ENCODE peak calls at places on chromosomes 6 and 20, in four cellular contexts. N is neural progenitor cell, G is pancreas, Y is astrocyte. F is an unnamed sample.

GRCh38 chr20:45987108-45987780 is 15.2 kb upstream of the ZNF335 start:
- DNase-seq in N (peak), G (peak), Y (no peak), F (peak)

GRCh38 chr6:169981969-169982368 is 230.5 kb downstream of the ERMARD start:
- DNase-seq in N (no peak), Y (no peak), G (no peak), F (no peak)

GRCh38 chr20:19995220-19995863 is 21.8 kb upstream of the NAA20 start:
- DNase-seq in Y (peak), G (no peak), N (peak), F (no peak)

GRCh38 chr6:4731996-4732395 is 44.2 kb upstream of the CDYL start:
- DNase-seq in N (no peak), G (no peak), Y (no peak), F (no peak)

GRCh38 chr20:3532089-3532615 is 61.3 kb downstream of the ATRN start:
- DNase-seq in N (no peak), Y (peak), G (no peak), F (no peak)

GRCh38 chr6:61809004-61809595 is 476.9 kb downstream of the KHDRBS2 start:
- DNase-seq in G (no peak), Y (no peak), N (peak), F (no peak)

GRCh38 chr20:37529214-37529967 is 1.7 kb upstream of the BLCAP start:
- DNase-seq in N (no peak), Y (no peak), G (no peak), F (no peak)

GRCh38 chr20:49541733-49542513 is 26.0 kb downstream of the PTGIS start:
- DNase-seq in N (peak), Y (peak), G (no peak), F (peak)

GRCh38 chr6:26420607-26421235 is 18.6 kb downstream of the BTN3A1 start:
- DNase-seq in Y (peak), G (no peak), N (peak), F (no peak)

GRCh38 chr6:36701401-36701991 is 3.9 kb downstream of the RAB44 start:
- DNase-seq in N (no peak), G (no peak), Y (no peak), F (no peak)
- TF ChIP-seq CTCF in N (peak), G (no peak), Y (no peak), F (no peak)

GRCh38 chr6:149563203-149563927 is 2.8 kb upstream of the GINM1 start:
- DNase-seq in G (no peak), Y (peak), N (no peak), F (no peak)

GRCh38 chr6:149560736-149561135 is 5.4 kb upstream of the GINM1 start:
- DNase-seq in N (peak), G (no peak), Y (no peak), F (no peak)

GRCh38 chr6:149566372-149567193 is at the start of gene GINM1:
- DNase-seq in Y (peak), N (peak), G (peak), F (peak)

GRCh38 chr6:149565539-149566371 is 420 bp upstream of the GINM1 start:
- DNase-seq in N (peak), Y (peak), G (peak), F (peak)

GRCh38 chr6:149563928-149564325 is 2.2 kb upstream of the GINM1 start:
- DNase-seq in Y (no peak), G (no peak), N (no peak), F (no peak)
- H3K27ac ChIP-seq in Y (no peak), G (no peak), N (no peak), F (no peak)

GRCh38 chr20:41336711-41337492 is 3.7 kb upstream of the LPIN3 start:
- DNase-seq in N (no peak), G (no peak), Y (no peak), F (no peak)

GRCh38 chr20:41344477-41344876 is 3.9 kb downstream of the LPIN3 start:
- DNase-seq in G (peak), N (no peak), Y (no peak), F (no peak)

GRCh38 chr20:41342474-41343464 is 2.1 kb downstream of the LPIN3 start:
- DNase-seq in Y (no peak), N (no peak), G (no peak), F (no peak)

GRCh38 chr20:41339957-41340326 is 679 bp upstream of the LPIN3 start:
- DNase-seq in Y (peak), N (peak), G (peak), F (peak)

DNA sequence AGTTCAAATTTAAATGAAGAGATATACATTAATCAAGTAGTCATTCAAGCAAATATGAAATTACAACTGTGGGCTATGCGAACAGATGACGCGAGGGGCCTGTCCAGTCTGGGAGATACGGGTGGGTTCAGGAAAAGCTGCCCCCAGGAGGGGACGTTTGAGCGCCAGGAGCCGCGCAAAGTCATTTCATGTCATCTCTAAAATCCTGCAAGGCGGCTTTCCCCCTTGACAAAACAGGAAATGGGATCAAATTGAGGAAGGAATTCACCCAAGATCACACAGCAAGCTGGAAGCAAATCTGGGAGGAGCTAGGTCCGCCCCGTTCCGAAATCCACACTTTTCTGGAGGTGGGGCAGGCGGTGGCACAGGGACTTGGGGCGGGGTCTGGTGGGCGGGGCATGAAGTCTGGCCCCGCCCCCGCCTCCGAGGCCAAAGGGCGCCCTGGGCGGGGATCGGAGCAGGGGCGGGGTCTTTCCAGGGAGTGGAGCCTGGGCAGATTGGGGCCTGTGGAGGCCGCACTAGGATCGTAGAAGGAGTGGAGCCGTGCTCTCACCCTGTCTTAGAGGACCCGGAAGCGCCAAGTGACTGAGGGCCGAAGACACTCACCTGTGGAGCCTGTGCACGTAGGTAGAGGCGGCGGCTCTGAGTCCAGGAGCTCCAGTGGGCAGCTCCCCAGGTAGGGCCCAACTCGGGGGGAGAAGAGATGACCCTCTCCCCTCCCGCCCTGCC is at the start of gene LPIN3:
- DNase-seq in Y (peak), N (peak), G (peak), F (peak)
- TF ChIP-seq CTCF in Y (no peak), N (peak), G (no peak), F (no peak)

DNA sequence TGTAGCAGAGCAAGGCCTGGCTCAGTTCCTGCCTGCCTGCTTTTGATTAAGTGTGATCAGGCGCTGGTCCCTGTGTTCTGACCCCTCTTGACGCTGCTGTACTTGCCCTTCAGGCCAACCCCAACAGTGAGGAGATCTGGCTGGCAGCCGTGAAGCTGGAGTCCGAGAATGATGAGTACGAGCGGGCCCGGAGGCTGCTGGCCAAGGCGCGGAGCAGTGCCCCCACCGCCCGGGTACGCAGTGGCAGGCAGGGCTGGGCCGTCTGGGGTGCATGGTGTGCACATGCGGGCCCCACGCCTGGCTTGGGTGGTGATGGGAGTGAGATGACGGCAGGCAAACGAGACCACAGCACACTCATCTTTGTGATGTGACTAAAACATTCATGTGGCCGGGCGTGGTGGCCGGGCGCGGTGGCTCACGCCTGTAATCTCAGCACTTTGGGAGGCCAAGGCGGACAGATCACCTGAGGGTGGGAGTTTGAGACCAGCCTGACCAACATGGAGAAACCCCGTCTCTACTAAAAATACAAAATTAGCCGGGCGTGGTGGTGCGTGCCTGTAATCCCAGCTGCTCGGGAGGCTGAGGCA is 10.1 kb upstream of the C20orf204 start:
- DNase-seq in N (no peak), G (no peak), Y (no peak), F (no peak)
- H3K27ac ChIP-seq in N (no peak), G (no peak), Y (no peak), F (no peak)

DNA sequence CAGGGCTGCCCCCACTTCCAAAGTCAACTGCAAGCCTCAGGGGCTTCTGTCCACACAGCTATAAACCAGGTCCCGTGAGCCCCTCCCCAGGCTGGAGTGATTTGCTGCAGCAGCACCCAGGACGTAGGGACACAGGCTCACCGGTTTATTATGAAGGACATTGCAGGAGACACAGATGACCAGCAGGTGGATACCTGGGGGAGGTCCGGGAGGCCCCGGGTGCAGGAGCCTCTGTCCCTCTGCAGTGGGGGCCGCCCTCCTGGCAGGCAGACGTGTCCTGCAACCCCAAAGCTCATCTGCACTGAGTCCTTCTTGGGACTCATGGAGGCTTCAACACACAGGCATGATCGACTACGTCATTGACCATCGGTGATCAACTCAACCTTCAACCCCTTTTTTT is 14.5 kb upstream of the NTSR1 start:
- DNase-seq in G (no peak), N (no peak), Y (no peak), F (no peak)
- TF ChIP-seq CTCF in G (no peak), N (no peak), Y (no peak), F (no peak)

DNA sequence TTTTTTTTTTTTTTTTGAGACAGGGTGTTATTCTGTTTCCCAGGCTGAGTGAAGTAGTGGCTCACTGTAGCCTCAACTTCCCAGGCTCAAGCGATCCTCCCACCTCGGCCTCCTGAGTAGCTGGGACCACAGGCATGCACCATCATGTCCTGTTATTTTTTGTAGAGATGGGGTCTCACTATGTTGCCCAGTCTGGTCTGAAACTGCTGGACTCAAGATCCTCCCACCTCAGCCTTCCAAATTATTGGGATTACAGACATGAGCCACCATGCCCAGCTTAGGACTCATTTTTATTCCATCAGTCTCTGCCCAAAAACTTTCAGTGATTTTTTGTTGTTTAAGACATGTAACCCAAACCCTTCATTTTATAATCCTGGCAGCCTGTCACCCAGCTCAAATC is 184.0 kb upstream of the JARID2 start:
- DNase-seq in N (no peak), G (no peak), Y (no peak), F (no peak)
- H3K27ac ChIP-seq in N (no peak), G (no peak), Y (peak), F (peak)

GRCh38 chr6:10418361-10418861 is 3.5 kb upstream of the TFAP2A start:
- DNase-seq in N (no peak), G (no peak), Y (no peak), F (no peak)

GRCh38 chr6:10418862-10419748 is 4.2 kb upstream of the TFAP2A start:
- DNase-seq in Y (peak), G (peak), N (peak), F (no peak)

GRCh38 chr6:10416863-10417641 is 2.2 kb upstream of the TFAP2A start:
- DNase-seq in N (peak), Y (no peak), G (no peak), F (no peak)

GRCh38 chr6:10416516-10416862 is 1.6 kb upstream of the TFAP2A start:
- DNase-seq in N (no peak), G (no peak), Y (no peak), F (no peak)

GRCh38 chr6:10417681-10418104 is 2.8 kb upstream of the TFAP2A start:
- DNase-seq in N (peak), G (no peak), Y (no peak), F (no peak)
- TF ChIP-seq CTCF in N (no peak), G (no peak), Y (no peak), F (no peak)

DNA sequence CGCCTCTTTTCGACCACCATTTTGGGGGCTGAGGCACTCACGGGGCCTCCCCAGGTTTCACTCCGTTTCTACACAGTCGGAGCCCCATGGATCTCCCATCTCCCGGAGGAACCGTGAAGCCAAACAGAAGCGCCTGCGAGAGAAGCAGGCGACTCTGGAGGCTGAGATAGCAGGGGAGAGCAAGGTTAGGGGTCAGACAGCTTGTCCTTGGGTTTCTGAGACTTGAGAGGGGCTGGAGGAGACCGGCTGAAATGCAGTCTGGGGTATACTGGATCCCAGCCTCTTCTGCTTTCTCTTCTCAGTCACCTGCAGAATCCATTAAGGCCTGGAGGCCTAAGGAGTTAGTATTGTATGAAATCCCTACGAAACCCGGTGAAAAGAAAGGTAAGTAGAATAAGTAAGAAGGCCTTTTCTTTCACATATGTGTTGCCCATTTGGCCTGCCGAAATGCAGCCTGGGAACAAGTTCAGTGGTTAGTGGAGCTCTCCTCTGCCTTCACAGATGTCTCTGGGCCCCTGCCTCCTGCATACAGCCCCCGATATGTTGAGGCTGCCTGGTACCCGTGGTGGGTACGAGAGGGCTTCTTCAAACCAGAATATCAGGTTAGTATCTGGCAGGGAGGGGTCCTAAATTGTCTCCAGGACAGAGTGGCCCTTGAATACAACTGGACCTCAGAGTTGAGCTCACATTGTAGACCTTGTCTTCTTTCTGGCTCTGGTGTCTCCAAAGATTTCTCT is 984 bp downstream of the VARS2 start:
- DNase-seq in Y (no peak), G (no peak), N (no peak), F (no peak)
- H3K27ac ChIP-seq in Y (no peak), G (peak), N (no peak), F (peak)

F was measured in left ventricle myocardium inferior.